ENCODE peak calls at places on chromosomes 4 and X, in seven cellular contexts. A is H9, W is H1, G is mesendoderm, X is IMR-90, V is neuronal stem cell, T is mesenchymal stem cell. J is an unnamed sample.

GRCh38 chrX:40095588-40096394 is 2.0 kb downstream of the BCOR start:
- DNase-seq in W (no peak), X (no peak), A (peak), T (peak), G (peak), V (no peak), J (peak)

GRCh38 chrX:16462912-16463311 is 187.0 kb upstream of the S100G start:
- DNase-seq in X (peak), A (no peak), V (no peak), G (no peak), T (peak), W (no peak), J (no peak)

GRCh38 chrX:111444881-111445280 is 32.9 kb upstream of the DCX start:
- DNase-seq in X (no peak), G (peak), W (no peak), A (no peak), V (no peak), T (no peak), J (no peak)

GRCh38 chrX:151902813-151903591 is 9.7 kb upstream of the MAGEA4 start:
- DNase-seq in W (no peak), V (no peak), T (peak), G (peak), X (peak), A (no peak), J (peak)

GRCh38 chr4:2797545-2798305 is 4.8 kb downstream of the SH3BP2 start:
- DNase-seq in V (no peak), X (no peak), G (no peak), T (no peak), W (no peak), A (no peak), J (no peak)

GRCh38 chr4:142091691-142092182 is 455.4 kb downstream of the IL15 start:
- DNase-seq in T (peak), A (no peak), X (peak), W (no peak), V (no peak), G (no peak), J (no peak)

GRCh38 chr4:142615324-142615665 is 230.8 kb downstream of the INPP4B start:
- DNase-seq in W (no peak), G (peak), T (peak), V (no peak), X (peak), A (no peak), J (peak)

GRCh38 chr4:77043507-77044131 is 32.2 kb downstream of the CCNI start:
- DNase-seq in G (no peak), W (no peak), X (peak), T (peak), A (no peak), V (no peak), J (peak)

GRCh38 chrX:68286076-68286475 is 147.2 kb downstream of the OPHN1 start:
- DNase-seq in X (peak), W (no peak), G (no peak), A (no peak), V (no peak), T (peak), J (no peak)

GRCh38 chr4:77728420-77728819 is 90.7 kb downstream of the CNOT6L start:
- DNase-seq in X (no peak), V (no peak), T (no peak), W (no peak), A (no peak), G (peak), J (no peak)

GRCh38 chr4:7171191-7171900 is 21.0 kb upstream of the SORCS2 start:
- DNase-seq in W (no peak), A (peak), T (no peak), V (no peak), G (no peak), X (no peak), J (no peak)

GRCh38 chr4:28229092-28229491 is 1368.5 kb downstream of the STIM2 start:
- DNase-seq in G (peak), T (peak), V (peak), X (peak), A (no peak), W (no peak), J (no peak)

GRCh38 chr4:113049421-113050355 is at the start of gene ANK2:
- DNase-seq in V (peak), T (no peak), A (peak), G (peak), X (no peak), W (peak), J (peak)

GRCh38 chrX:110045988-110046387 is 43.1 kb downstream of the TMEM164 start:
- DNase-seq in V (no peak), W (no peak), T (no peak), X (no peak), A (no peak), G (peak), J (no peak)

GRCh38 chr4:157128395-157128794 is 52.4 kb downstream of the GLRB start:
- DNase-seq in V (no peak), T (peak), A (no peak), X (peak), G (peak), W (no peak), J (no peak)

GRCh38 chr4:7978907-7979651 is 39.4 kb upstream of the AFAP1 start:
- DNase-seq in V (no peak), A (peak), G (peak), X (no peak), T (no peak), W (peak), J (peak)

GRCh38 chr4:160136021-160136420 is 1033.1 kb downstream of the RAPGEF2 start:
- DNase-seq in W (no peak), T (peak), G (no peak), X (no peak), V (no peak), A (no peak), J (no peak)

DNA sequence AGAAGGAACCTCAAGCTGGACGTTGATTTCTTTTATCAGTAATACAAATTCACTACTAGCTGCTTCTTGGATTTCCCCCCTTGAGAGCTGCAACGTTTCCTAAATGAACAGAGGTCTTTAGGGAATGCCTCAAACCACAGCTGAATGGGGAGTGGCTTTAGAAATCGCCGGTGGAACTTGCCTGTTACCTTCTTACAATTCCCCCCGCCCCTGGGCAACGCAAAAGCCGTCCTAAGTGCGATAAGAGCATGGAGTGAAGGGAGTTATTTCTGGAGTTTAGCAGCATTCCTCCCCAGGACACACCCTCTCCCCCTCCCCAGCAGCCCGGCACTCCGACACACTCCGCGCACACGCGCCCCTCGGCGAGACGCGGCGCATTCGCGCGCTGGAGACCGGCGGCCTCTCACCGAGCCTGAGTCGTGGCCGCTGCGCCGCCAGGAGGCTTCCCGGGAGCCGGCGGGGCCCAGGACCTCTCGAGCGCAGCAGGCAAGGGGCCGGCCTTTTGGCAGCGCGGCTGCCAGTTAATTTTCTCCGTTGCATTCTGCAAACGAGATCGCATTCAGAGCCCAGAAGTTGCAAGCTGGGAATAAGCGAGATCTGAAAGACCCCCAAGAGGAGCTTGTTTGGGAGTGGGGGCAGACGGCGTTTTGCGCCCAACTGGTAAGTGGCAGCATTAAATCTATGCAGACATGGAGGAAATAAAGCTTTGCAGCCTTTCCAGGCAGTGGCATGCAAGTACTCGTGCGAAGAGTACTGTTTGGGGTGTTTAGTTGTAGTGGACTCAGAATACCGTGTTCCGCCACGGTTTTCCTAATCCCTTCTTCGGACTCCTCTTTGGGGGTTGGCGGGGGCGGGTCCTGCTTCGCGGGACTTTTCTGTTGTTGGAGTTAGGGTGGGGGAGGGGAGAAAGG is 134.6 kb downstream of the PALLD start:
- DNase-seq in G (peak), T (peak), A (peak), W (peak), V (peak), X (peak), J (peak)
- H4K8ac ChIP-seq in G (no peak), T (no peak), A (no peak), W (peak), V (no peak), X (peak), J (peak)

DNA sequence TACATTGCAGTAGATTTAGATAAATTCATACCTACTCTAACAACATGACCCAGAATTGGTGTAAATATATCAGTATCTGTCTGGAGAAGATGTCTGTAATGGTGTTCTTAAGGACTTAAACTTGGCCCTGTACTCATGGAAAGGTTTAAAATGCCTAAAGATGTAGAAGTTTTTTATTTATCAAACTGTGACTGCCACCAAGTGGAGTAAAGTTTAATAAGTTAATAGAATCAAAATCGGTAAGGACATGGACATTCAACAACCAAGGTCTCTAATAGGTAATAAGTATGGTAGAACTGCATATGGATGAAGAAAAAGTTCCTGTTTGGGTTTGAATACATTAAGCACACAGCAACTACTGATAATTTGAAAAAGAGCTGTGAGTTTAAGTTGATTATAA is 474.0 kb upstream of the NDST3 start:
- DNase-seq in T (peak), G (no peak), W (no peak), V (no peak), A (no peak), X (peak), J (no peak)
- H4K8ac ChIP-seq in T (no peak), G (no peak), W (no peak), V (no peak), A (no peak), X (no peak), J (no peak)

DNA sequence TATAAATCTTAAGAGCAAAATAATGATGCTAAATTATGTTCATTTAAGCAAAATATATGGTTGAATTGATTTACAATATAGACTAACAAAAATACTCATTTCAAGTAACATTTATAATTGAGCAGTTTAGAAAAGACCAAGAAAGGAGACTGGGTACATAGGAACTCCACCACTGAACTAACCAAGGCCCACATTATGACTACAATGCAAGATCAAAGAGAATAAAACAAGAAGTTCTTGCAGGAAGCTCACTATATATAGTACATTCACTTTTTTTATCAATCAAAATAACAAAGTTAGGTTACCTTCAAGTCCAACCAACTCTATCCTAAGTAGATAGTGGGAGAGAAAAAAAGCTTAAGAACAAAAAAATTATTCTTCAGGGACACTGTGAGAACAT is 8.0 kb downstream of the CHIC2 start:
- DNase-seq in T (no peak), V (no peak), A (no peak), G (no peak), W (no peak), X (no peak), J (no peak)
- H4K8ac ChIP-seq in T (no peak), V (no peak), A (no peak), G (no peak), W (no peak), X (no peak), J (no peak)

GRCh38 chr4:41134581-41134980 is 79.8 kb downstream of the APBB2 start:
- DNase-seq in W (no peak), X (no peak), T (no peak), A (no peak), V (no peak), G (peak), J (no peak)

GRCh38 chr4:41135761-41136160 is 78.6 kb downstream of the APBB2 start:
- DNase-seq in T (no peak), V (no peak), A (no peak), W (no peak), X (no peak), G (no peak), J (peak)

GRCh38 chr4:41133619-41134018 is 80.7 kb downstream of the APBB2 start:
- DNase-seq in W (no peak), T (no peak), A (no peak), X (no peak), V (no peak), G (peak), J (peak)

GRCh38 chr4:41137879-41138278 is 76.5 kb downstream of the APBB2 start:
- DNase-seq in G (no peak), T (no peak), A (no peak), X (no peak), W (no peak), V (no peak), J (no peak)

GRCh38 chr4:41136456-41136855 is 77.9 kb downstream of the APBB2 start:
- DNase-seq in X (no peak), T (no peak), A (no peak), W (no peak), V (no peak), G (peak), J (no peak)
- H4K8ac ChIP-seq in X (no peak), T (no peak), A (no peak), W (no peak), V (no peak), G (no peak), J (no peak)

DNA sequence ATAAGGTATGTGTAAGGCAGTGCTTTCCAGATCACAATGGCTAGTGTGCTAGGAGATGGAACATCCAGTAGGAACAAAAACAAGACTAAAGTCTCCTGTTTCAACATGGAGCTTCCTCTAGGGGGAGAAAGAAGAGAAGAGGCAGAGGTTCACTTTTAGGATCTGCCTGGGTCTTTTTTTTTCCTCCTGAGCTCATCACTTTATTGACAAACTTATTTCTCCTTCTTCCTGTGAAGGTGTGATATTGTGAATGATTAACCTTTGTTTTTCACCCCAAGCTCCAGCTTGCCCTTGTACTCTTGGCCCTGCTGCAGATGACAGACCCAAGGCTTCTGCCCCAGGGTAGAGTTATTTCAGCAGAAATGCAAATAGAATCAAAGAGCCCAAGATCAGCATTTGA is 13.5 kb downstream of the PAGE4 start:
- DNase-seq in X (no peak), T (no peak), V (no peak), W (no peak), A (no peak), G (peak), J (no peak)
- H4K8ac ChIP-seq in X (no peak), T (no peak), V (no peak), W (no peak), A (no peak), G (no peak), J (no peak)

DNA sequence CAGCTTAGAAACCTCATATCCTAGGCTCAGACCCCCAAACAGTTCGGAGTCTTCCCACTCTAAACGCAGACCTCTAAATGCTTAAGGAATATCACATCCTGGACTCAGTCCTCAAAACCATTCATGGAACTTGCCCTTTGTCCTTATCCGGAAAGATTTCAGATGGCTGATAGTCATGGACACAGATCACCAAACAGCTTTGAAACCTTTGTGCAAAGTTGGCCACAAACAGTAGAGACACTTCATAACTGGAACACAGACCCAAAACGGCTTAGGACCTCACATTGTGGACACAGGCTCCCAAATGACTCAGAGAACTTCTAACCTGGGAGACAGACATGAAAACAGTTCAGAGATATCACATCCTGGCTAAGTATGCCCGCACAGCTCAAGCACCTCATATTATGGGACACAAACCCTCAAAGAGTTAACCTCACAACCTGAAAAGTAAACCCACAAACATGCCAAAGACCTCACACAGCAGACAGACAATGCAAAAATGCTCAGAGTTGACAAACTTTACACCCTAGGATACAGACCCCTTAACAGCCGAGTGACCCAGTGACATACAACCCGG is 15.5 kb downstream of the SUV39H1 start:
- DNase-seq in G (no peak), X (no peak), T (no peak), W (no peak), A (no peak), V (no peak), J (peak)
- H4K8ac ChIP-seq in G (no peak), X (no peak), T (no peak), W (no peak), A (no peak), V (no peak), J (no peak)

DNA sequence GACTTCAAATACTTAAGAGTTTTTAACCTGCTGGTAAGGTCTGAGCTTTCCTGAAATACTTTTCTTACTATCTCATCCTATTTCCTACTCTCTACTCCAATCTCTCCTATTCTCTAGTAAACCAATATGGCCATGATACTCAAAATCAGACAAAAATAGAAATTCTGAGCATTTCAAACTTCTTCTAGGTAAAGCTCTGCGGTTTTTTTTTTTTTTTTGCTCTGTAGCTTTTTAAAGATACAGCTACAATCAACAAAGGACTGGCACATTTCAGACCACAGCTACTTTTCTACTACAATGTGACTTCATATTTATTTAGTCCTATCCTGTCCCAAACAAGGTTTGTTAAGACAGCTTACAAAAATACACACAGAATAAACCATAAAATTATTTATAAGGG is 31.1 kb downstream of the MAML3 start:
- DNase-seq in T (no peak), V (no peak), X (no peak), W (no peak), G (no peak), A (no peak), J (no peak)
- H4K8ac ChIP-seq in T (no peak), V (no peak), X (no peak), W (no peak), G (no peak), A (no peak), J (no peak)

DNA sequence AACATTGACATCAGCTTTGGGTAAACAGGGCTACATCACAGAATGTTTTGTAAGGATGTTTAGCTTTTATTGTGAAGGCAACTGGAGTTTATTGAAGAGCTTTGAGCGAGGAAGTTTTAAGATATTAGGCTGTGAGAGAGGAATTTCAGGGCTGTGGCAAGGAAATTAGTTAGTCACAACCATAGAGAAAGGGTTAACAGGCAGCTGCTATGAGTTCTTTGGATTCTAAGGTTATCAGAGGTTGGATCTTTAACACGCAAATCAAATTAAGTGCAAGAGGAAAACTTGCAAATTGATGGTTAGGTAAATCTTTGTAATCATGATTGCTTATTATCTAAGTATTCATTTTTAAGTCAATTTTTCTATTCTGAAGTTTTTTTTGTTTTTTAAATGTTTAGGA is 156.0 kb downstream of the UGT8 start:
- DNase-seq in X (no peak), A (no peak), G (peak), V (no peak), W (no peak), T (no peak), J (no peak)
- H4K8ac ChIP-seq in X (no peak), A (no peak), G (no peak), V (no peak), W (no peak), T (no peak), J (no peak)

GRCh38 chrX:52426810-52427209 is 58.0 kb downstream of the XAGE2 start:
- DNase-seq in X (no peak), A (no peak), W (no peak), G (no peak), T (no peak), V (no peak), J (no peak)

GRCh38 chrX:52425710-52426245 is 57.0 kb downstream of the XAGE2 start:
- DNase-seq in A (no peak), T (no peak), W (no peak), V (no peak), X (peak), G (peak), J (peak)

GRCh38 chrX:52420824-52421443 is 52.1 kb downstream of the XAGE2 start:
- DNase-seq in X (peak), V (no peak), G (no peak), T (no peak), A (no peak), W (no peak), J (peak)

GRCh38 chrX:52424658-52425057 is 55.8 kb downstream of the XAGE2 start:
- DNase-seq in T (no peak), A (no peak), V (no peak), W (no peak), G (no peak), X (peak), J (peak)

DNA sequence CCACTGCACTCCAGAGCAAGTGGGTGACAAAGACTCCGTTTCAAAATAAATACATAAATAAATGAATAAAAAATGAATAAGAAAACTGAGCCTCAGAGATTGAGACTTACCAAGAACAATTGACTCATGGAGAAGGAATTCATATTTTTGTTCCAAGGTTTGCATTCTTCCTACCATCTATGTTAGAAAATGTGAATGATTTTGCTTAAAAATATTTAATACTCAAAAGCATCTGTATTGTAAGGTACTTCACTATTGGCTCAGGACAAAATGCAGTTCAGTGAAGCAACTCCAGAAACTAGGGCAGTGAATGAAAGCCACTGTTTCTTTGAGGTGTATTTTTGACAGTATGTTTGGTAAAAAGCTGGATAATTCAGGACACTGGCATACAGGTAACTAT is 54.1 kb downstream of the XAGE2 start:
- DNase-seq in X (peak), G (no peak), V (no peak), W (no peak), T (no peak), A (no peak), J (peak)
- H4K8ac ChIP-seq in X (no peak), G (no peak), V (no peak), W (no peak), T (no peak), A (no peak), J (no peak)

J was measured in trophoblast cell.